ENCODE peak calls at places on chromosome 16, in five cellular contexts. One of them, this sample, is unnamed.

GRCh38 chr16:86619263-86619935 is 41.0 kb downstream of the FOXL1 start:
- DNase-seq in cardiac fibroblast: no peak
- DNase-seq in uterus: no peak
- DNase-seq in GM12878: no peak
- DNase-seq in heart right ventricle: no peak
- DNase-seq in this sample: no peak

GRCh38 chr16:7601100-7601499 is 268.5 kb downstream of the RBFOX1 start:
- DNase-seq in cardiac fibroblast: no peak
- DNase-seq in uterus: no peak
- DNase-seq in GM12878: no peak
- DNase-seq in heart right ventricle: no peak
- DNase-seq in this sample: no peak

GRCh38 chr16:46632778-46633733 is 11.9 kb upstream of the SHCBP1 start:
- DNase-seq in cardiac fibroblast: no peak
- DNase-seq in uterus: no peak
- DNase-seq in GM12878: no peak
- DNase-seq in heart right ventricle: no peak
- DNase-seq in this sample: no peak

GRCh38 chr16:68339214-68339613 is 28.4 kb downstream of the PRMT7 start:
- DNase-seq in cardiac fibroblast: no peak
- DNase-seq in uterus: no peak
- DNase-seq in GM12878: no peak
- DNase-seq in heart right ventricle: no peak
- DNase-seq in this sample: no peak

GRCh38 chr16:59632266-59632855 is 898.2 kb upstream of the GOT2 start:
- DNase-seq in cardiac fibroblast: peak
- DNase-seq in uterus: no peak
- DNase-seq in GM12878: no peak
- DNase-seq in heart right ventricle: no peak
- DNase-seq in this sample: no peak

GRCh38 chr16:49431591-49432290 is 58.1 kb downstream of the C16orf78 start:
- DNase-seq in cardiac fibroblast: no peak
- DNase-seq in uterus: no peak
- DNase-seq in GM12878: no peak
- DNase-seq in heart right ventricle: no peak
- DNase-seq in this sample: no peak

GRCh38 chr16:11985250-11985649 is 8.7 kb downstream of the SNX29 start:
- DNase-seq in cardiac fibroblast: no peak
- DNase-seq in uterus: no peak
- DNase-seq in GM12878: no peak
- DNase-seq in heart right ventricle: no peak
- DNase-seq in this sample: no peak

GRCh38 chr16:27448531-27449433 is 46.8 kb downstream of the IL21R start:
- DNase-seq in cardiac fibroblast: no peak
- DNase-seq in uterus: no peak
- DNase-seq in GM12878: no peak
- DNase-seq in heart right ventricle: no peak
- DNase-seq in this sample: no peak

GRCh38 chr16:64893386-64893785 is 228.5 kb downstream of the CDH11 start:
- DNase-seq in cardiac fibroblast: peak
- DNase-seq in uterus: no peak
- DNase-seq in GM12878: no peak
- DNase-seq in heart right ventricle: no peak
- DNase-seq in this sample: no peak

GRCh38 chr16:24539850-24540484 is 601 bp downstream of the RBBP6 start:
- DNase-seq in cardiac fibroblast: no peak
- DNase-seq in uterus: peak
- DNase-seq in GM12878: no peak
- DNase-seq in heart right ventricle: peak
- DNase-seq in this sample: no peak

GRCh38 chr16:49455991-49456745 is 82.6 kb downstream of the C16orf78 start:
- DNase-seq in cardiac fibroblast: no peak
- DNase-seq in uterus: no peak
- DNase-seq in GM12878: no peak
- DNase-seq in heart right ventricle: no peak
- DNase-seq in this sample: no peak

GRCh38 chr16:21598676-21599157 is 660 bp upstream of the METTL9 start:
- DNase-seq in cardiac fibroblast: no peak
- DNase-seq in uterus: no peak
- DNase-seq in GM12878: no peak
- DNase-seq in heart right ventricle: peak
- DNase-seq in this sample: no peak

GRCh38 chr16:13378151-13378550 is 476.8 kb downstream of the SHISA9 start:
- DNase-seq in cardiac fibroblast: no peak
- DNase-seq in uterus: no peak
- DNase-seq in GM12878: no peak
- DNase-seq in heart right ventricle: no peak
- DNase-seq in this sample: no peak

GRCh38 chr16:49465661-49466528 is 92.3 kb downstream of the C16orf78 start:
- DNase-seq in cardiac fibroblast: no peak
- DNase-seq in uterus: no peak
- DNase-seq in GM12878: no peak
- DNase-seq in heart right ventricle: no peak
- DNase-seq in this sample: no peak

GRCh38 chr16:19520861-19521331 is 1.0 kb downstream of the GDE1 start:
- DNase-seq in cardiac fibroblast: no peak
- DNase-seq in uterus: no peak
- DNase-seq in GM12878: peak
- DNase-seq in heart right ventricle: no peak
- DNase-seq in this sample: no peak

GRCh38 chr16:31256466-31256865 is 3.3 kb upstream of the ITGAM start:
- DNase-seq in cardiac fibroblast: no peak
- DNase-seq in uterus: no peak
- DNase-seq in GM12878: no peak
- DNase-seq in heart right ventricle: no peak
- DNase-seq in this sample: no peak

GRCh38 chr16:81531415-81531814 is 86.8 kb downstream of the CMIP start:
- DNase-seq in cardiac fibroblast: no peak
- DNase-seq in uterus: no peak
- DNase-seq in GM12878: no peak
- DNase-seq in heart right ventricle: no peak
- DNase-seq in this sample: no peak

GRCh38 chr16:66899945-66900688 is 18.6 kb downstream of the CDH16 start:
- DNase-seq in cardiac fibroblast: peak
- DNase-seq in uterus: peak
- DNase-seq in GM12878: no peak
- DNase-seq in heart right ventricle: peak
- DNase-seq in this sample: no peak

GRCh38 chr16:65745-66144 is 6.7 kb downstream of the RHBDF1 start:
- DNase-seq in cardiac fibroblast: peak
- DNase-seq in uterus: peak
- DNase-seq in GM12878: no peak
- DNase-seq in heart right ventricle: peak
- DNase-seq in this sample: no peak

GRCh38 chr16:69108069-69108904 is 2.8 kb downstream of the HAS3 start:
- DNase-seq in cardiac fibroblast: no peak
- DNase-seq in uterus: no peak
- DNase-seq in GM12878: no peak
- DNase-seq in heart right ventricle: no peak
- DNase-seq in this sample: no peak

GRCh38 chr16:81738831-81739496 is 40.1 kb upstream of the PLCG2 start:
- DNase-seq in cardiac fibroblast: no peak
- DNase-seq in uterus: no peak
- DNase-seq in GM12878: no peak
- DNase-seq in heart right ventricle: peak
- DNase-seq in this sample: no peak

GRCh38 chr16:57938936-57939871 is 31.7 kb downstream of the CNGB1 start:
- DNase-seq in cardiac fibroblast: peak
- DNase-seq in uterus: peak
- DNase-seq in GM12878: no peak
- DNase-seq in heart right ventricle: peak
- DNase-seq in this sample: no peak

GRCh38 chr16:50763211-50763610 is 21.3 kb downstream of the CYLD start:
- DNase-seq in cardiac fibroblast: peak
- DNase-seq in uterus: no peak
- DNase-seq in GM12878: no peak
- DNase-seq in heart right ventricle: no peak
- DNase-seq in this sample: no peak

GRCh38 chr16:21608647-21609328 is 9.4 kb downstream of the METTL9 start:
- DNase-seq in cardiac fibroblast: peak
- DNase-seq in uterus: no peak
- DNase-seq in GM12878: no peak
- DNase-seq in heart right ventricle: no peak
- DNase-seq in this sample: no peak

GRCh38 chr16:79278506-79278905 is 322.0 kb downstream of the MAF start:
- DNase-seq in cardiac fibroblast: no peak
- DNase-seq in uterus: no peak
- DNase-seq in GM12878: no peak
- DNase-seq in heart right ventricle: no peak
- DNase-seq in this sample: peak

GRCh38 chr16:12874135-12874534 is 27.3 kb upstream of the SHISA9 start:
- DNase-seq in cardiac fibroblast: peak
- DNase-seq in uterus: no peak
- DNase-seq in GM12878: no peak
- DNase-seq in heart right ventricle: no peak
- DNase-seq in this sample: no peak

DNA sequence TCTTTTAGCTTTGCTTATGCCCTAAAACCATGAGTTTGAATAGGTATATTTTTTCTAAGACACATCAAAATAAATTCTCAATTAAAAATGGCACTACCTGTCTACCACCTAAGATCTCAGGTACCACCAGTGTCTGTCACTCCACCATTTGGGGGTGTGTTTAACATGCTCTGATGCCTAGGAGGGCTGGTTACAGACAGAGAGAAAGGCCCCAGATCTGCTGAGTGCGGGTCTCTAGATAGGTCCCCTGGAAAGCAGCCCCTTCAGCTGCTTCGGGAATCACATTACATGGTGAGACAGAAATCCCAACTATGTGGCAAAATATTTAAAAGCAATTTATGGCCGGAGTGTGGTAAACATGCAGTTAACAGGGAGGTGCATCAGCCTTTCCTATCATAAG is 653 bp upstream of the VAC14 start:
- DNase-seq in cardiac fibroblast: no peak
- DNase-seq in uterus: no peak
- DNase-seq in GM12878: no peak
- DNase-seq in heart right ventricle: no peak
- DNase-seq in this sample: no peak
- H3K4me3 ChIP-seq in cardiac fibroblast: no peak
- H3K4me3 ChIP-seq in uterus: no peak
- H3K4me3 ChIP-seq in GM12878: no peak
- H3K4me3 ChIP-seq in heart right ventricle: peak
- H3K4me3 ChIP-seq in this sample: no peak

DNA sequence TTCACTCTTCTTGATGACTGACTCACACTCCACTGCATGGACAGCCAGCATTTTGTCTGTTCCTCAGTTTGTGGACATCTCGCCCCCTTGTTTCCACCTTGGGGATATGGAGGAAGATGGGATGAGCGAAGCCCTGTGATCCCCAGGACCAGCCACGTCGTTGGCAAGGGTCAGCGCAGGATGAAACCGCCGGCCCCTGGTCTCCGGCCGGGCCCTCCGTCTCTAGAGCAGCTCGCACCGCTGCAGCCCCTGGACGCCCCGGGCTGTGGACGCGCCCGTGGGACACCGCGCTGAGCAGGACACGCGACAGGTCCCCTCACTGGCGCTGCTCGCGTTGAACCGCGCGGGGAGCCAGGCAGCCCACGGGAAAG is 604 bp upstream of the ZC3H18 start:
- DNase-seq in cardiac fibroblast: peak
- DNase-seq in uterus: peak
- DNase-seq in GM12878: no peak
- DNase-seq in heart right ventricle: peak
- DNase-seq in this sample: no peak
- TF ChIP-seq CTCF in cardiac fibroblast: no peak
- TF ChIP-seq CTCF in uterus: no peak
- TF ChIP-seq CTCF in GM12878: no peak
- TF ChIP-seq CTCF in heart right ventricle: no peak
- TF ChIP-seq CTCF in this sample: no peak

GRCh38 chr16:89764711-89765201 is 43.4 kb downstream of the ZNF276 start:
- DNase-seq in cardiac fibroblast: no peak
- DNase-seq in uterus: no peak
- DNase-seq in GM12878: peak
- DNase-seq in heart right ventricle: no peak
- DNase-seq in this sample: peak

GRCh38 chr16:89759742-89760366 is 38.5 kb downstream of the ZNF276 start:
- DNase-seq in cardiac fibroblast: no peak
- DNase-seq in uterus: no peak
- DNase-seq in GM12878: no peak
- DNase-seq in heart right ventricle: no peak
- DNase-seq in this sample: no peak

GRCh38 chr16:89761304-89761922 is 40.1 kb downstream of the ZNF276 start:
- DNase-seq in cardiac fibroblast: no peak
- DNase-seq in uterus: no peak
- DNase-seq in GM12878: no peak
- DNase-seq in heart right ventricle: no peak
- DNase-seq in this sample: no peak

GRCh38 chr16:89770367-89770766 is 46.1 kb downstream of the FANCA start:
- DNase-seq in cardiac fibroblast: no peak
- DNase-seq in uterus: no peak
- DNase-seq in GM12878: no peak
- DNase-seq in heart right ventricle: no peak
- DNase-seq in this sample: no peak

DNA sequence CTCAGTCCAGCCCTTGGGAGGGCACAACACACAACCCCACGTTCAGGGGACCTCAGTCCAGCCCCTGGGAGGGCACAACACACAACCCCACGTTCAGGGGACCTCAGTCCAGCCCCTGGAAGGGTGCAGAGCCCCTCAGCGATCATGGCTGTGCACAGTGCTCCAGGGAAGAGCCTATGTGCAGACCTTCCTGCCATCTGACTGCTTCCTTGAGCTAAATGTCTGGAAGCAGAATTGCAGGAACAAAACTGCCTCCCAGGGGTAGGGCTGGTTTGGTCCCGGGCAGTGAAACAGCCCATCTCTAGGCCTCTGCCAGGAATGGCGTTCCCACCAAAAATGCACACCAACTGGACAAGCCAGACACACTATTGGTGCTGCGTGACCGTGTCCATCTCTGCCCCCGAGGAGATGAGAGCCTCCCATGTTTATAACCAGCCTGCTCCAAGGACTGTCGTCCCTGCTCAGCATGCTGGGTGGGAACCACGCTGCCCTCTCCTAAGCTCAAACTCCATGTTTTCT is 44.0 kb downstream of the ZNF276 start:
- DNase-seq in cardiac fibroblast: no peak
- DNase-seq in uterus: no peak
- DNase-seq in GM12878: no peak
- DNase-seq in heart right ventricle: no peak
- DNase-seq in this sample: no peak
- H3K4me3 ChIP-seq in cardiac fibroblast: no peak
- H3K4me3 ChIP-seq in uterus: no peak
- H3K4me3 ChIP-seq in GM12878: no peak
- H3K4me3 ChIP-seq in heart right ventricle: no peak
- H3K4me3 ChIP-seq in this sample: no peak

GRCh38 chr16:89861648-89862047 is 11.7 kb upstream of the TCF25 start:
- DNase-seq in cardiac fibroblast: no peak
- DNase-seq in uterus: no peak
- DNase-seq in GM12878: no peak
- DNase-seq in heart right ventricle: no peak
- DNase-seq in this sample: no peak

GRCh38 chr16:89855986-89856385 is 17.4 kb upstream of the TCF25 start:
- DNase-seq in cardiac fibroblast: no peak
- DNase-seq in uterus: no peak
- DNase-seq in GM12878: no peak
- DNase-seq in heart right ventricle: no peak
- DNase-seq in this sample: no peak

GRCh38 chr16:89860747-89861304 is 12.6 kb upstream of the TCF25 start:
- DNase-seq in cardiac fibroblast: peak
- DNase-seq in uterus: peak
- DNase-seq in GM12878: no peak
- DNase-seq in heart right ventricle: peak
- DNase-seq in this sample: no peak

GRCh38 chr16:89859809-89860075 is 13.7 kb upstream of the TCF25 start:
- DNase-seq in cardiac fibroblast: no peak
- DNase-seq in uterus: no peak
- DNase-seq in GM12878: no peak
- DNase-seq in heart right ventricle: no peak
- DNase-seq in this sample: no peak

GRCh38 chr16:89858973-89859808 is 14.2 kb upstream of the TCF25 start:
- DNase-seq in cardiac fibroblast: no peak
- DNase-seq in uterus: no peak
- DNase-seq in GM12878: no peak
- DNase-seq in heart right ventricle: no peak
- DNase-seq in this sample: no peak
- TF ChIP-seq CTCF in cardiac fibroblast: no peak
- TF ChIP-seq CTCF in uterus: no peak
- TF ChIP-seq CTCF in GM12878: no peak
- TF ChIP-seq CTCF in heart right ventricle: no peak
- TF ChIP-seq CTCF in this sample: no peak

This sample was measured in GM12864.